ENCODE peak calls at places on chromosomes 3 and 15, in six cellular contexts. X is H9, E is mesenchymal stem cell, I is H1, L is trophoblast cell, C is neuronal stem cell. U is an unnamed sample.

GRCh38 chr3:46440531-46441294 is 24.0 kb downstream of the LTF start:
- DNase-seq in C (no peak), L (peak), E (no peak), X (no peak), I (no peak), U (no peak)

GRCh38 chr3:48256557-48256956 is 15.7 kb downstream of the ZNF589 start:
- DNase-seq in L (no peak), I (no peak), C (no peak), E (no peak), X (no peak), U (no peak)

GRCh38 chr3:62562017-62562416 is 188.7 kb upstream of the FEZF2 start:
- DNase-seq in L (no peak), X (no peak), C (no peak), E (peak), I (no peak), U (peak)

GRCh38 chr3:104982130-104982529 is 384.6 kb upstream of the ALCAM start:
- DNase-seq in X (no peak), C (no peak), L (no peak), E (no peak), I (no peak), U (no peak)

GRCh38 chr3:9902372-9903237 is at the start of gene IL17RE:
- DNase-seq in E (no peak), C (no peak), X (peak), I (no peak), L (peak), U (no peak)

GRCh38 chr15:77607894-77608261 is 24.8 kb downstream of the LINGO1 start:
- DNase-seq in X (no peak), E (no peak), C (no peak), L (no peak), I (no peak), U (no peak)

GRCh38 chr15:78838480-78838879 is 27.2 kb upstream of the ADAMTS7 start:
- DNase-seq in L (peak), X (no peak), E (no peak), C (no peak), I (no peak), U (peak)

GRCh38 chr15:41502787-41503668 is 9.4 kb downstream of the ITPKA start:
- DNase-seq in X (peak), C (no peak), E (no peak), I (no peak), L (no peak), U (no peak)

GRCh38 chr3:48219543-48219942 is 3.8 kb upstream of the CAMP start:
- DNase-seq in E (no peak), C (no peak), I (no peak), X (no peak), L (no peak), U (peak)

GRCh38 chr3:20066848-20067617 is 26.8 kb downstream of the KAT2B start:
- DNase-seq in C (no peak), L (peak), X (no peak), I (no peak), E (no peak), U (no peak)

GRCh38 chr3:54427951-54428871 is 305.9 kb downstream of the CACNA2D3 start:
- DNase-seq in C (peak), L (peak), E (peak), I (peak), X (peak), U (peak)

GRCh38 chr15:28456476-28457395 is 76.0 kb downstream of the GOLGA8G start:
- DNase-seq in E (no peak), L (peak), C (no peak), X (peak), I (no peak), U (peak)

GRCh38 chr3:160956785-160957184 is 148.4 kb downstream of the B3GALNT1 start:
- DNase-seq in E (peak), L (peak), I (no peak), X (no peak), C (no peak), U (peak)

GRCh38 chr15:64455951-64456350 is 4.4 kb upstream of the ZNF609 start:
- DNase-seq in L (no peak), E (no peak), X (no peak), I (no peak), C (no peak), U (no peak)

GRCh38 chr15:69525543-69525942 is 72.9 kb downstream of the RPLP1 start:
- DNase-seq in X (no peak), I (no peak), L (no peak), C (no peak), E (no peak), U (no peak)

GRCh38 chr3:12288466-12289129 is at the start of gene PPARG:
- DNase-seq in E (peak), X (peak), C (peak), L (peak), I (no peak), U (no peak)

GRCh38 chr3:107441617-107442016 is 64.4 kb downstream of the CCDC54 start:
- DNase-seq in L (no peak), C (no peak), I (no peak), E (no peak), X (peak), U (peak)

GRCh38 chr3:47000198-47000815 is 20.8 kb downstream of the NBEAL2 start:
- DNase-seq in X (no peak), L (no peak), C (no peak), E (peak), I (no peak), U (peak)

GRCh38 chr3:52649461-52650210 is 36.1 kb downstream of the PBRM1 start:
- DNase-seq in X (no peak), C (no peak), I (no peak), L (peak), E (no peak), U (peak)

GRCh38 chr3:189269356-189269755 is 97.6 kb downstream of the TPRG1 start:
- DNase-seq in I (no peak), L (no peak), X (no peak), C (no peak), E (no peak), U (no peak)

GRCh38 chr15:33086500-33087141 is 107.9 kb downstream of the FMN1 start:
- DNase-seq in L (peak), X (no peak), I (no peak), E (peak), C (no peak), U (peak)
- H4K91ac ChIP-seq in L (no peak), X (no peak), I (no peak), E (no peak), C (no peak), U (peak)

GRCh38 chr3:194688207-194688711 is 2.6 kb downstream of the FAM43A start:
- DNase-seq in C (peak), X (peak), L (peak), E (peak), I (no peak), U (peak)
- H3K18ac ChIP-seq in C (peak), X (no peak), L (peak), E (peak), I (peak), U (peak)

DNA sequence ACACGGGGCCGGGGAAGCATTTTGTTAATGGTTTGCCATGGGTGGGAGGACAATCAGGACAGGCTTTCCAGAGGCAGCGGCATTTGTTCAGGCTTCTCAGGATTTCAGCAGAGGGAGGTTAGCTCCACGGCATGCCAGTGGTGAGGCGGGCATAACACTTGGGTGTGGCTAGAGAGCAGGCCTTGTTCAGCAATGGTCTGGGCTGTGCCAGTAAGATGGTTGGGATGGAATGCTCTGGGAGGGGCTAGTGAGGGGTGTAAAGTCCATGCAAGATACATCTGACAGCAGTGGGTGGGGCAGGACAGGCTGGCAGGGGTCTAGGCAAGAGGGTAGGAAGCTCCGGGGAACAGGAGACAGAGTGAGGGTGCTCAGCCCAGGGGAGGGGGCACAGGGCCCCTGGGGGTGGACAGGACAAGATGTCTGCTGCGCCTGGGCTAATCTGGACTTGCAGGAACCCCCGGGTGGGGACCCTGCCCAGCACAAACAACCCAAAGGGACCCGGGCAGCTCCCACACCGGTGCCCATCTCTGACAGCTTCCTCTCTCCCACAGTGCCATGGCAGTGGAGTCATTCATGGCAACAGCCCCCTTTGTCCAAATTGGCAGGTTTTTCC is 8.4 kb downstream of the TMEM43 start:
- DNase-seq in X (no peak), C (no peak), E (no peak), I (no peak), L (no peak), U (no peak)
- H4K91ac ChIP-seq in X (no peak), C (no peak), E (no peak), I (no peak), L (no peak), U (no peak)

GRCh38 chr3:69012836-69013255 is 638 bp downstream of the EOGT start:
- DNase-seq in X (peak), E (peak), L (no peak), C (peak), I (no peak), U (peak)
- H3K18ac ChIP-seq in X (peak), E (peak), L (peak), C (peak), I (peak), U (peak)

GRCh38 chr3:122322095-122323075 is 2.7 kb upstream of the CSTA start:
- DNase-seq in E (no peak), X (no peak), I (no peak), L (no peak), C (no peak), U (no peak)

GRCh38 chr3:122324871-122325323 is at the start of gene CSTA:
- DNase-seq in C (no peak), E (no peak), I (no peak), X (no peak), L (peak), U (no peak)

DNA sequence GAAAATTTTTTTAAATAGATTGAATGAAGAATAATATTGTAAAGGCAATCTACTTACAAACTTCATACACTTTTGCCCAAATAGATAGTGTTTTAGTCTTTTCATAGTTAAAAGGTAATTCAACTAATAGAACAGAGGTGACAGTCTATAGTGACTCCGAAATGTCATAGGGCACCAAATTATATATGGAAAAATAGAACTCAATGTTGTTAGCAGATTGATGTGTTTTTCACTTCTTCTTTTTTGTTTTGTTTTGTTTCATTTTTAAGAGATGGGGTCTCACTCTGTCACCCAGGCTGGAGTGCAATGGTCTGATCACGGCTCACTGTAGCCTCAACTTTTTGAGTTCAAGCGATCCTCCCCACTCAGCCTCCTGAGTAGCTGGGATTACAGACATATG is 721 bp downstream of the CSTA start:
- DNase-seq in C (no peak), L (no peak), X (no peak), E (no peak), I (no peak), U (no peak)
- H4K91ac ChIP-seq in C (no peak), L (no peak), X (no peak), E (no peak), I (no peak), U (no peak)

GRCh38 chr3:154307363-154307762 is 16.9 kb downstream of the DHX36 start:
- DNase-seq in I (no peak), C (no peak), X (no peak), L (no peak), E (no peak), U (no peak)

GRCh38 chr3:154304116-154304786 is 20.0 kb downstream of the DHX36 start:
- DNase-seq in I (no peak), L (no peak), E (no peak), X (no peak), C (no peak), U (peak)

GRCh38 chr3:154310840-154311239 is 13.4 kb downstream of the DHX36 start:
- DNase-seq in L (no peak), X (no peak), E (peak), I (no peak), C (no peak), U (peak)

GRCh38 chr3:154301556-154301955 is 22.7 kb downstream of the DHX36 start:
- DNase-seq in I (no peak), X (no peak), L (no peak), C (no peak), E (no peak), U (no peak)

DNA sequence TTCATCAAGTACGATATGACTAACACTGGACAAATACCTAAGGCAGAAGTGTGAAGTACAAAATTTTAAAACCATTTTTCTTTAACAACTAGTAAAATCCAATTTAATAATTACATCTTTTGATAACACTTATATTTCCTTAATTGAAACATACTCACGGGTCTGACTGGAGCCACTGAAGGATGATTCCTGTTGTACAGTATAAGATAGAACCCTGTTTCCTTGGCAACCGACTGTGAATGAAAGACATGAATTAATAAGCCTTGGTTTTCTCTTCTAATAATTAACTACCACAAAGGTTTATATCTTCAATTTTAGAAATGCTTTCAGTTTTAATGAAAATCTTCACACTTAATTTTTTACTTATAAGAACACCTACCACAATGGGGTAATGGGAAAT is 19.4 kb downstream of the DHX36 start:
- DNase-seq in X (no peak), L (no peak), E (no peak), I (no peak), C (no peak), U (no peak)
- H3K18ac ChIP-seq in X (no peak), L (no peak), E (no peak), I (no peak), C (no peak), U (no peak)

DNA sequence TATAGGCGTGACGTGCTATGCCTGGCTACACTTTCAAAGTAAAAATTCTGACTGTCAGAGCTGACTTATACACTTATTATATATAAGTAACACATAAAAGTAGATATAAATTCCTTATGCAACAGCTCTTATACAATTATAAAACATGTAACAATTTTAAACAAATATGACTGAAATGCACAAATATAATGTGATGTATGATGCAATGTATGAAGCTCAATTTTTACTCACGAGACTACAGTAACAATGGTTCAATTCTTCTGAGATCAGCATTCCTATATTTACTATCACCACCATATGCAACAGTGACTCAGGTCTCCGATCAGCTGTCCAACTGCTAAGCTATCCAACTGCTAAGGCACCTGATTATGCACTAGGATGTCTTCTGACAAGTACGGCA is 8.2 kb downstream of the BNIP2 start:
- DNase-seq in L (no peak), E (no peak), X (no peak), I (no peak), C (no peak), U (peak)
- H4K91ac ChIP-seq in L (no peak), E (no peak), X (no peak), I (no peak), C (no peak), U (no peak)

DNA sequence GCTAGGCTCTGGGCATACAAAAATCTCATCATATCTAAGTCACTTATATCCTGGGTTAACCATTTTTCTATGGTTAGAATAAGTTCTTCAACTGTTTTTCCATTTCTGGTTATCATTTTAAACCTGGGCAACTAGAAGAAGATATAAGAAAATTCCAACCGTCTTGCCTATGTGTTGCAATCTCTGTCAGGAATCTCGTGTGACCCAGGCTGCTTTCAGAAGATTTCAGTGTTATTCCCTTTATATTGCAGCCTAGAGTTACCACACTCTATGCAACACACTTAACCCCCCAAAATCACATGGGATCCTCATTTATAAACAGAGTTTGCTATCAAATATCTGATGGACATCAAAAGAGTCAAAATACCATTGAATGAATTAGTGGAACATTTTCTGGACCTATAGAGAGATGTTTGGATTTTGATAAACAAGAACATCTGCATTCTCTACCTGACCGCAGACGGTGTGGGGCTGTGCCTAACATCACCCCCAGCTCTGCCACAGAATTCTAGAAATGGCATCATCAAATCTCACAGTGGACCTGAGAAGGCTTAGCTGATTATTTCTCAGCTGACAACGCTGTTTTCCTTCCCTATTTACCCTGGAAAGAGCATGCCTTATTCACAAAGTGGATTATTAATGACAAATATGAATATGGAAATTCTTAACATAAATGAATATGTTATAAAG is 515.7 kb downstream of the NTRK3 start:
- DNase-seq in C (no peak), I (no peak), E (no peak), L (peak), X (no peak), U (no peak)
- H3K18ac ChIP-seq in C (no peak), I (no peak), E (no peak), L (no peak), X (no peak), U (no peak)